ENCODE peak calls at places on chromosomes 7 and 10, in ten cellular contexts. One of them, this sample, is unnamed.

GRCh38 chr7:18361756-18362155 is 133.8 kb upstream of the HDAC9 start:
- DNase-seq in CD8-positive, alpha-beta T cell: no peak
- DNase-seq in NCI-H1105 treated with DMSO at 0.1 percent for 48 hours: peak
- DNase-seq in NT2/D1: peak
- DNase-seq in activated CD8-positive, alpha-beta memory T cell treated with anti-CD3 and anti-CD28 coated beads, Interleukin-2, amount 10 ng/mL, durations not matched to agents 7 days and 5 days: no peak
- DNase-seq in amniotic stem cell: no peak
- DNase-seq in left cardiac atrium: no peak
- DNase-seq in endothelial cell: no peak
- DNase-seq in renal cortical epithelial cell: peak
- DNase-seq in astrocyte: peak
- DNase-seq in this sample: no peak

GRCh38 chr10:35912615-35913170 is 270.6 kb upstream of the FZD8 start:
- DNase-seq in NT2/D1: no peak
- DNase-seq in left cardiac atrium: no peak
- DNase-seq in NCI-H1105 treated with DMSO at 0.1 percent for 48 hours: no peak
- DNase-seq in renal cortical epithelial cell: peak
- DNase-seq in activated CD8-positive, alpha-beta memory T cell treated with anti-CD3 and anti-CD28 coated beads, Interleukin-2, amount 10 ng/mL, durations not matched to agents 7 days and 5 days: no peak
- DNase-seq in amniotic stem cell: no peak
- DNase-seq in CD8-positive, alpha-beta T cell: no peak
- DNase-seq in astrocyte: peak
- DNase-seq in endothelial cell: no peak
- DNase-seq in this sample: no peak

GRCh38 chr7:79096361-79096805 is 357.1 kb downstream of the MAGI2 start:
- DNase-seq in activated CD8-positive, alpha-beta memory T cell treated with anti-CD3 and anti-CD28 coated beads, Interleukin-2, amount 10 ng/mL, durations not matched to agents 7 days and 5 days: no peak
- DNase-seq in amniotic stem cell: peak
- DNase-seq in CD8-positive, alpha-beta T cell: no peak
- DNase-seq in NCI-H1105 treated with DMSO at 0.1 percent for 48 hours: no peak
- DNase-seq in NT2/D1: no peak
- DNase-seq in astrocyte: peak
- DNase-seq in renal cortical epithelial cell: peak
- DNase-seq in left cardiac atrium: no peak
- DNase-seq in endothelial cell: no peak
- DNase-seq in this sample: no peak

GRCh38 chr10:14560274-14560673 is 214.4 kb downstream of the FAM107B start:
- DNase-seq in CD8-positive, alpha-beta T cell: no peak
- DNase-seq in amniotic stem cell: no peak
- DNase-seq in NT2/D1: no peak
- DNase-seq in activated CD8-positive, alpha-beta memory T cell treated with anti-CD3 and anti-CD28 coated beads, Interleukin-2, amount 10 ng/mL, durations not matched to agents 7 days and 5 days: peak
- DNase-seq in astrocyte: peak
- DNase-seq in endothelial cell: peak
- DNase-seq in renal cortical epithelial cell: peak
- DNase-seq in NCI-H1105 treated with DMSO at 0.1 percent for 48 hours: no peak
- DNase-seq in left cardiac atrium: no peak
- DNase-seq in this sample: no peak

GRCh38 chr7:27031289-27032172 is 64.3 kb downstream of the HOXA1 start:
- DNase-seq in NT2/D1: no peak
- DNase-seq in endothelial cell: no peak
- DNase-seq in CD8-positive, alpha-beta T cell: no peak
- DNase-seq in renal cortical epithelial cell: peak
- DNase-seq in activated CD8-positive, alpha-beta memory T cell treated with anti-CD3 and anti-CD28 coated beads, Interleukin-2, amount 10 ng/mL, durations not matched to agents 7 days and 5 days: no peak
- DNase-seq in amniotic stem cell: no peak
- DNase-seq in left cardiac atrium: no peak
- DNase-seq in astrocyte: peak
- DNase-seq in NCI-H1105 treated with DMSO at 0.1 percent for 48 hours: no peak
- DNase-seq in this sample: no peak

GRCh38 chr10:49138361-49138891 is 4.6 kb upstream of the FAM170B start:
- DNase-seq in renal cortical epithelial cell: no peak
- DNase-seq in NCI-H1105 treated with DMSO at 0.1 percent for 48 hours: no peak
- DNase-seq in left cardiac atrium: peak
- DNase-seq in endothelial cell: no peak
- DNase-seq in astrocyte: peak
- DNase-seq in amniotic stem cell: no peak
- DNase-seq in NT2/D1: no peak
- DNase-seq in activated CD8-positive, alpha-beta memory T cell treated with anti-CD3 and anti-CD28 coated beads, Interleukin-2, amount 10 ng/mL, durations not matched to agents 7 days and 5 days: peak
- DNase-seq in CD8-positive, alpha-beta T cell: no peak
- DNase-seq in this sample: no peak

GRCh38 chr7:19491371-19491770 is 217.5 kb downstream of the POLR1F start:
- DNase-seq in left cardiac atrium: no peak
- DNase-seq in NT2/D1: no peak
- DNase-seq in astrocyte: no peak
- DNase-seq in activated CD8-positive, alpha-beta memory T cell treated with anti-CD3 and anti-CD28 coated beads, Interleukin-2, amount 10 ng/mL, durations not matched to agents 7 days and 5 days: no peak
- DNase-seq in amniotic stem cell: no peak
- DNase-seq in endothelial cell: no peak
- DNase-seq in NCI-H1105 treated with DMSO at 0.1 percent for 48 hours: no peak
- DNase-seq in CD8-positive, alpha-beta T cell: no peak
- DNase-seq in renal cortical epithelial cell: no peak
- DNase-seq in this sample: no peak

GRCh38 chr7:27242580-27243339 is at the start of gene EVX1:
- DNase-seq in NCI-H1105 treated with DMSO at 0.1 percent for 48 hours: peak
- DNase-seq in left cardiac atrium: no peak
- DNase-seq in astrocyte: no peak
- DNase-seq in endothelial cell: no peak
- DNase-seq in activated CD8-positive, alpha-beta memory T cell treated with anti-CD3 and anti-CD28 coated beads, Interleukin-2, amount 10 ng/mL, durations not matched to agents 7 days and 5 days: no peak
- DNase-seq in CD8-positive, alpha-beta T cell: no peak
- DNase-seq in renal cortical epithelial cell: no peak
- DNase-seq in NT2/D1: no peak
- DNase-seq in amniotic stem cell: no peak
- DNase-seq in this sample: no peak

GRCh38 chr10:95841711-95842498 is 65.9 kb upstream of the CC2D2B start:
- DNase-seq in amniotic stem cell: peak
- DNase-seq in CD8-positive, alpha-beta T cell: no peak
- DNase-seq in NT2/D1: peak
- DNase-seq in astrocyte: peak
- DNase-seq in renal cortical epithelial cell: peak
- DNase-seq in NCI-H1105 treated with DMSO at 0.1 percent for 48 hours: peak
- DNase-seq in endothelial cell: peak
- DNase-seq in left cardiac atrium: no peak
- DNase-seq in activated CD8-positive, alpha-beta memory T cell treated with anti-CD3 and anti-CD28 coated beads, Interleukin-2, amount 10 ng/mL, durations not matched to agents 7 days and 5 days: no peak
- DNase-seq in this sample: no peak

GRCh38 chr7:122092964-122093797 is 50.9 kb downstream of the AASS start:
- DNase-seq in endothelial cell: peak
- DNase-seq in amniotic stem cell: peak
- DNase-seq in activated CD8-positive, alpha-beta memory T cell treated with anti-CD3 and anti-CD28 coated beads, Interleukin-2, amount 10 ng/mL, durations not matched to agents 7 days and 5 days: peak
- DNase-seq in CD8-positive, alpha-beta T cell: no peak
- DNase-seq in NT2/D1: peak
- DNase-seq in NCI-H1105 treated with DMSO at 0.1 percent for 48 hours: peak
- DNase-seq in left cardiac atrium: peak
- DNase-seq in astrocyte: peak
- DNase-seq in renal cortical epithelial cell: peak
- DNase-seq in this sample: no peak

GRCh38 chr10:104429834-104430233 is 76.2 kb downstream of the CFAP58 start:
- DNase-seq in amniotic stem cell: no peak
- DNase-seq in CD8-positive, alpha-beta T cell: no peak
- DNase-seq in NCI-H1105 treated with DMSO at 0.1 percent for 48 hours: no peak
- DNase-seq in activated CD8-positive, alpha-beta memory T cell treated with anti-CD3 and anti-CD28 coated beads, Interleukin-2, amount 10 ng/mL, durations not matched to agents 7 days and 5 days: no peak
- DNase-seq in NT2/D1: no peak
- DNase-seq in renal cortical epithelial cell: no peak
- DNase-seq in endothelial cell: no peak
- DNase-seq in astrocyte: no peak
- DNase-seq in left cardiac atrium: no peak
- DNase-seq in this sample: no peak

GRCh38 chr7:129363-130221 is 62.8 kb upstream of the FAM20C start:
- DNase-seq in endothelial cell: no peak
- DNase-seq in CD8-positive, alpha-beta T cell: no peak
- DNase-seq in left cardiac atrium: no peak
- DNase-seq in amniotic stem cell: no peak
- DNase-seq in NCI-H1105 treated with DMSO at 0.1 percent for 48 hours: no peak
- DNase-seq in astrocyte: no peak
- DNase-seq in renal cortical epithelial cell: no peak
- DNase-seq in activated CD8-positive, alpha-beta memory T cell treated with anti-CD3 and anti-CD28 coated beads, Interleukin-2, amount 10 ng/mL, durations not matched to agents 7 days and 5 days: no peak
- DNase-seq in NT2/D1: no peak
- DNase-seq in this sample: no peak

GRCh38 chr7:44650772-44651171 is 44.3 kb downstream of the OGDH start:
- DNase-seq in renal cortical epithelial cell: no peak
- DNase-seq in CD8-positive, alpha-beta T cell: no peak
- DNase-seq in NCI-H1105 treated with DMSO at 0.1 percent for 48 hours: no peak
- DNase-seq in left cardiac atrium: peak
- DNase-seq in endothelial cell: no peak
- DNase-seq in astrocyte: no peak
- DNase-seq in NT2/D1: no peak
- DNase-seq in activated CD8-positive, alpha-beta memory T cell treated with anti-CD3 and anti-CD28 coated beads, Interleukin-2, amount 10 ng/mL, durations not matched to agents 7 days and 5 days: no peak
- DNase-seq in amniotic stem cell: no peak
- DNase-seq in this sample: no peak